ENCODE peak calls at places on chromosomes 5 and 9, in four cellular contexts. D is IMR-90, A is lower lobe of right lung, M is MM.1S. Z is an unnamed sample.

GRCh38 chr5:139004374-139005307 is 129.5 kb upstream of the LRRTM2 start:
- DNase-seq in D (peak; percentile 50), M (no peak), A (no peak), Z (no peak)

GRCh38 chr5:151222054-151222768 is 1.7 kb downstream of the CCDC69 start:
- DNase-seq in M (no peak), A (no peak), D (no peak), Z (no peak)

GRCh38 chr9:114366334-114367128 is 21.3 kb downstream of the AKNA start:
- DNase-seq in A (no peak), M (peak; percentile 75), D (peak; percentile 92), Z (peak; percentile 52)

GRCh38 chr5:167453518-167454020 is 837.9 kb upstream of the WWC1 start:
- DNase-seq in M (no peak), A (no peak), D (no peak), Z (no peak)

GRCh38 chr5:132477784-132478497 is 12.6 kb downstream of the IRF1 start:
- DNase-seq in D (no peak), M (peak; percentile 67), A (no peak), Z (peak; percentile 56)

GRCh38 chr5:98827161-98827560 is 53.7 kb downstream of the RGMB start:
- DNase-seq in M (peak; percentile 15), A (no peak), D (peak; percentile 62), Z (no peak)

GRCh38 chr5:109644829-109645228 is 44.9 kb upstream of the MAN2A1 start:
- DNase-seq in D (no peak), A (no peak), M (no peak), Z (no peak)

GRCh38 chr9:89820337-89820736 is 215.5 kb downstream of the GADD45G start:
- DNase-seq in D (no peak), A (no peak), M (no peak), Z (no peak)

GRCh38 chr5:52119768-52120167 is 667.9 kb upstream of the ITGA1 start:
- DNase-seq in A (no peak), M (no peak), D (no peak), Z (no peak)

GRCh38 chr5:94707359-94707758 is 88.9 kb downstream of the SLF1 start:
- DNase-seq in D (peak; percentile 45), M (peak; percentile 77), A (no peak), Z (no peak)

GRCh38 chr9:21989440-21990189 is 4.6 kb downstream of the CDKN2A start:
- DNase-seq in D (no peak), A (no peak), M (no peak), Z (peak; percentile 50)

GRCh38 chr5:171869956-171870355 is 84.3 kb downstream of the SMIM23 start:
- DNase-seq in A (no peak), M (no peak), D (no peak), Z (no peak)

GRCh38 chr5:14421851-14422250 is 159.7 kb upstream of the OTULINL start:
- DNase-seq in D (no peak), A (no peak), M (no peak), Z (no peak)

GRCh38 chr5:1827410-1828397 is 26.5 kb downstream of the NDUFS6 start:
- DNase-seq in M (no peak), D (no peak), A (no peak), Z (peak; percentile 37)

GRCh38 chr9:70420267-70421019 is 6.0 kb upstream of the KLF9 start:
- DNase-seq in D (peak; percentile 82), A (peak; percentile 92), M (peak; percentile 38), Z (peak; percentile 97)

DNA sequence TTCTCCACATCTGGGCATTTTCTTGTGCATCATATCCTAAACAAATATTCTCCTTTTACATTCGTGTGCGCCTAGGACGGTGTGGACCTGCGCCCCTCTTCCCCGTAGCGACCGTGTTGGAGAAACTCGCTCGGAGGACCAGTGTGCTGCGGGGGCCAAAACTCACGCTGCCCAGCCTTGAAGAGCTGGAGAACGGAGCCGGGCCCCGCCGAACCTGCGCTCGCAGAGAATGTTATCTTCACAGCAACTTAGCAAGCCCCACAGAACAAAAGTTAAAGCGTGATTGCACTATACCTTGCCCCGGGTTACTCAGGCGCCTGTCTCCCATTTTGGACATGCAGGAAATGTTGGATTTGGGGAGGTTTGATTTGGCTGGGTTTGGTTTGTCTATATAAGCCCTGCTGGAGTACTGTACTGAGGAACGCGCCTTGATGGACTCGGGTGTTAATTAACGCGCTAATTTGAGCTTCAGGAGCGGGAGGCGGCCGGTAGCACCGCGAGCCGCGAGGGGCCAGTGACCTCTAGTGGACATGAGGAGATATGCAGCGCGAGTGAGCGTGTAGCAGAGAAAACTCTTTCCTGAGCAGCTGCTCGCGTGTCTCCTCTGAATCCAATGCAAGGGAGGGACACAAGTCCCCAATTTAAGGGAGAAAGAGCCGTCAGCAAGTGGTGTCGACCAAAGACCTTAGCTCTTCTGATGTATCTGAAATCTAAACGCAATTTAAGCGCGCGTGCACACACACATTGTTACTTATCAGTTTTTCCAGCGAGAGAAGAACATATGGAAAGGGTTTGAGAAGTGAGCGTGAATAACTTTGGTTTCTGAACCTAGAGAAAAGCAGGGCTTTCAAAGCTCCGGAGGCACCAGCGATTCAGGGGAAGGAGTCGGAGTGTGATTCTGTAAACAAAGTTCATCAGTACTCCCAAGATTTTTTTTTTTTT is 192.1 kb downstream of the MEF2C start:
- DNase-seq in M (peak; percentile 77), A (peak; percentile 82), D (peak; percentile 50), Z (peak; percentile 80)
- H3K4me3 ChIP-seq in M (peak overlapping the region; percentile 48), A (peak overlapping the region; percentile 28), D (no peak overlapping the region), Z (peak overlapping the region; percentile 22)

GRCh38 chr5:180222056-180222455 is 13.0 kb upstream of the RASGEF1C start:
- DNase-seq in D (no peak), A (no peak), M (no peak), Z (no peak)
- H3K9me3 ChIP-seq in D (peaks cover 23% of the 10 kb centered on the region), A (peaks cover 74% of the 10 kb centered on the region), M (no peaks in the 10 kb centered on the region), Z (peaks cover 37% of the 10 kb centered on the region)

DNA sequence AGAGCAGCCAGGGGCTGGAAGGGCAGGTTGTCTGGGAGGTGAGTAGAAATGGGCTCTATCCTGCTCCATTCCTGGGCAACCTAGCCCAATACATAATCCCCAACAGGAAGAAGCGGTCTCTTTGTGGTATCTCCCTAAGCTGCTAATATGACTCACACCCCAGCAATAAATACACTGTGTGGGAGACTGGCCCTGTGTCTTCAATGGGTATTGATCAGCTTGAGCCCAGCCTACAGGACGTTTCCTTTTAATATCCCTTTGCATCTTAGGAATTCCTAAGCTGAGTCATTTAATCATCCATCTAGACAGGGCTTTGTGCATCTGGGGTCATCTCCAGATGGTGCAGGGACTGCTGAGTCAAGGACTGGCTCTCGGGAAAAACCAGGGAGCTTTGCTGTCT is 207.0 kb upstream of the PANK3 start:
- DNase-seq in M (no peak), D (no peak), A (no peak), Z (no peak)
- H3K27ac ChIP-seq in M (no peak overlapping the region), D (no peak overlapping the region), A (no peak overlapping the region), Z (no peak overlapping the region)

GRCh38 chr9:96420468-96421219 is 2.5 kb upstream of the ZNF367 start:
- DNase-seq in D (peak; percentile 89), M (peak; percentile 15), A (no peak), Z (no peak)
- H3K4me3 ChIP-seq in D (no peak overlapping the region), M (no peak overlapping the region), A (no peak overlapping the region), Z (no peak overlapping the region)

DNA sequence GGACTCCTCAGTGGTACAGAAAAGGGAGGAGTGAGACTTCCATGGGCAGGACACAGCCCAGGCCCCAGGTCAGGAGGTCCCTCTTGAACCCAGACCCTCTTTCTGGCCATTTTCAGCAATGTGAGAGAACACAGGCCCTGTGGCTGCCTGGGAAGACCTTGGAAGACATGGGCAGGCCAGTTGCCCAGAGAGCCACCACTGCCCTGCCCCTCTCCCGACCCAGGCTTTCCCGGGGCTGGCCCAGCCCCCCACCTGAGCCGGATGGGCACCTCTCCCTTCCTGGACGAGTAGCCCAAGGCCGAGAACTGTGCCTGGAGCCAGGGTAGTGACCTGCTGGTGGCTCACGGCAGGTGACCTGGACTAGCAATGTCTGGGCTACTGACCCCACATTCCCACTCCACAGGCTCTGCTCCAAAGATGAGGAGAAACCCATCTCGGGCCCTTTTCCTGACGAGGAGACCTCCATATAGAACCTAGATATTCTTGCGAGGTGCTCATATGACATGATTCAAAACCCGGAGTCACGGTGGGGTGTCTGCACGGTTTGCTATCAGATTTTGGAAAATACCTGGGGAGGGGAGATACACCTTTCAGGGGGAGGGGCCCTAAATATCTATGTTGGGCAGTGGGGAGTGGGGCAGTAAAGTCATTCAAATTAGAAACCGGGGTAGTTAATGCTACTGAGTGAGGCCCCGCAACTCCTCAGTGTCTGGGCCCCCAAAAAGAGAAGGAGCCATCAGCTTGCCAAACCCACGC is 59.4 kb downstream of the ZNF354C start:
- DNase-seq in D (no peak), M (no peak), A (peak; percentile 26), Z (peak; percentile 37)
- H3K9me3 ChIP-seq in D (peaks cover 11% of the 10 kb centered on the region), M (no peaks in the 10 kb centered on the region), A (peaks cover 5% of the 10 kb centered on the region), Z (no peaks in the 10 kb centered on the region)

GRCh38 chr5:60961685-60962084 is 16.7 kb downstream of the NDUFAF2 start:
- DNase-seq in A (no peak), M (no peak), D (peak; percentile 61), Z (no peak)
- H3K27ac ChIP-seq in A (no peak overlapping the region), M (no peak overlapping the region), D (no peak overlapping the region), Z (no peak overlapping the region)

GRCh38 chr9:98254236-98255063 is 999 bp downstream of the TBC1D2 start:
- DNase-seq in A (no peak), M (no peak), D (no peak), Z (no peak)

GRCh38 chr9:98251554-98251953 is 3.9 kb downstream of the TBC1D2 start:
- DNase-seq in M (no peak), A (no peak), D (peak; percentile 77), Z (no peak)

GRCh38 chr9:98255064-98255577 is 328 bp downstream of the TBC1D2 start:
- DNase-seq in D (peak; percentile 61), A (peak; percentile 57), M (no peak), Z (peak; percentile 70)

GRCh38 chr9:98255578-98256296 is at the start of gene TBC1D2:
- DNase-seq in D (peak; percentile 90), A (peak; percentile 98), M (peak; percentile 95), Z (peak; percentile 98)

DNA sequence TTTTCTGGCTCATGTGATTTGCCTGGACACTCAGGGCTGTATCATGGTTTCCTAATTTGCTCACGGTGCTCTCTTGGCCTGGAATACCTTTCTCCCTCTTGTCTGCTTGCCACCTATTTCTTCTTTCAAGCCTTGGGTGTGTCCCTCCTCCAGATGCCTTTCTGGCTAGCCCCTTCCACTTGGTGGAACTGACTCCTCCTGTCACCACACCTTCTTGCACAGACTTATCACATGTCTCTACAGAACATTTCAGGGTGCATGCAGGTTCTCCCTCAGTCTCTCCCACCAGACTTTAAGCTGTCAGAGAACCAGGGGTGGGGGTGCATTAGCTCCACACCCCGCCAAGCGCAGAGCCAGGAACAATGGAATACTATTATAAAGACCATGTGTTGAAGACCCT is 1.9 kb downstream of the TBC1D2 start:
- DNase-seq in A (no peak), D (no peak), M (no peak), Z (no peak)
- H3K4me3 ChIP-seq in A (peak overlapping the region; percentile 94), D (peak overlapping the region; percentile 72), M (no peak overlapping the region), Z (peak overlapping the region; percentile 90)

DNA sequence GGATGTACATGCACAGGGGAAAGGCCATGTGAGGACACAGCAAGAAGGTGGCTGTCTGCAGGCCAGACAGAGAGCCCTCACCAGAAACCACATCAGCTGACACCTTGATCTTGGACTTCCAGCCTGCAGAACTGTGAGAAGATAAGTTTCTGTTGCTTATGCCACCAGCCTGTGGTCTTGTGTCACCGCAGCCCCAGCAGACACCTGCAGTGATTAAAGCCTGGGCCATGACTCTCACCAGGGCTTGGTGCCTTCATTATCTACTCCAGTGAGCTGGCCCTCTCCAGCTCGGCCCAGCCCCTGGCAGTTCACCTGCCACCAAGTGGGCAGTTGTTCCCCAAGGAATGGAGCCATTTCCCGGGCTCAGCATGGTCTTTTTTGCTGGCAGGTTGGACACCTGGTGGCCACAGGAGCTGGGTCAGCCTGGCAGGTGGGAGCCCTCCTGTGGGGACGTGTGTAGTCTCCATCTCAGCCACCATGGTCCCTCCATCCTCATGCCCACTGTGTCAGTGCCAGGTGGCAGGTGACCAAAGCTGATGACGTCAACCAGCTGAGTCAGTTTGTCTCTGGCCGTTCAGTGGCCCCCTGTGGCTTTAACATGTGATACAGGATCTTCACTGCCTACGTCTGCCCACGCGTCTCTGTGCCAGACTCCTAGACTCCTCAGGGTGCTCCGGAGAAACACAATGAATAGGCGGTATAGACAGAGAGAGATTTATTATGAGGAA is 99.9 kb upstream of the PPP1R26 start:
- DNase-seq in M (no peak), A (no peak), D (no peak), Z (no peak)
- H3K9me3 ChIP-seq in M (no peaks in the 10 kb centered on the region), A (no peaks in the 10 kb centered on the region), D (peaks cover 23% of the 10 kb centered on the region), Z (no peaks in the 10 kb centered on the region)

Z was measured in upper lobe of right lung.